ENCODE peak calls at places on chromosomes 12 and 14, in four cellular contexts. One of them, this sample, is unnamed.

GRCh38 chr12:104454997-104455396 is 1.8 kb upstream of the CHST11 start:
- DNase-seq in hepatic stellate cell: peak
- DNase-seq in HFF-Myc: peak
- DNase-seq in tibial nerve: no peak
- DNase-seq in this sample: peak

GRCh38 chr12:105561981-105562726 is 231.7 kb downstream of the C12orf75 start:
- DNase-seq in tibial nerve: no peak
- DNase-seq in hepatic stellate cell: no peak
- DNase-seq in HFF-Myc: no peak
- DNase-seq in this sample: peak

GRCh38 chr12:124992874-124993567 is 424 bp upstream of the BRI3BP start:
- DNase-seq in HFF-Myc: peak
- DNase-seq in hepatic stellate cell: no peak
- DNase-seq in tibial nerve: no peak
- DNase-seq in this sample: peak

GRCh38 chr12:14901228-14901562 is 15.5 kb upstream of the MGP start:
- DNase-seq in hepatic stellate cell: no peak
- DNase-seq in tibial nerve: no peak
- DNase-seq in HFF-Myc: no peak
- DNase-seq in this sample: no peak

GRCh38 chr12:90235642-90236041 is 527.0 kb upstream of the ATP2B1 start:
- DNase-seq in HFF-Myc: no peak
- DNase-seq in hepatic stellate cell: no peak
- DNase-seq in tibial nerve: no peak
- DNase-seq in this sample: no peak

GRCh38 chr14:105168496-105168978 is at the start of gene JAG2:
- DNase-seq in hepatic stellate cell: no peak
- DNase-seq in tibial nerve: no peak
- DNase-seq in HFF-Myc: no peak
- DNase-seq in this sample: peak

GRCh38 chr14:72549848-72550247 is 344.1 kb downstream of the DPF3 start:
- DNase-seq in hepatic stellate cell: no peak
- DNase-seq in tibial nerve: no peak
- DNase-seq in HFF-Myc: no peak
- DNase-seq in this sample: no peak

GRCh38 chr14:106844608-106845285 is 1318.4 kb downstream of the TMEM121 start:
- DNase-seq in HFF-Myc: no peak
- DNase-seq in hepatic stellate cell: no peak
- DNase-seq in tibial nerve: peak
- DNase-seq in this sample: no peak

GRCh38 chr14:103501041-103501870 is 21.4 kb downstream of the CKB start:
- DNase-seq in hepatic stellate cell: no peak
- DNase-seq in HFF-Myc: no peak
- DNase-seq in tibial nerve: no peak
- DNase-seq in this sample: no peak

GRCh38 chr14:77520626-77521025 is 22.0 kb upstream of the ISM2 start:
- DNase-seq in tibial nerve: no peak
- DNase-seq in hepatic stellate cell: no peak
- DNase-seq in HFF-Myc: no peak
- DNase-seq in this sample: no peak

GRCh38 chr12:46698003-46698402 is 127.8 kb downstream of the SLC38A4 start:
- DNase-seq in tibial nerve: no peak
- DNase-seq in hepatic stellate cell: no peak
- DNase-seq in HFF-Myc: no peak
- DNase-seq in this sample: no peak

GRCh38 chr12:65962921-65963883 is 138.9 kb downstream of the HMGA2 start:
- DNase-seq in tibial nerve: no peak
- DNase-seq in hepatic stellate cell: no peak
- DNase-seq in HFF-Myc: no peak
- DNase-seq in this sample: peak

This sample was measured in HTR-8/SVneo.